ENCODE peak calls at places on chromosomes 12 and 14, in nine cellular contexts. M is heart left ventricle, X is adrenal gland, T is natural killer cell, S is Calu3, P is Peyer's patch, I is nephron progenitor cell, A is omental fat pad, O is AG10803. H is an unnamed sample.

GRCh38 chr12:71725011-71725410 is 29.7 kb upstream of the RAB21 start:
- DNase-seq in T (no peak), S (no peak), X (no peak), A (no peak), O (peak), I (no peak), M (no peak), P (no peak), H (no peak)

GRCh38 chr14:90508536-90509254 is 111.9 kb downstream of the CALM1 start:
- DNase-seq in X (no peak), T (no peak), A (no peak), O (no peak), I (no peak), S (peak), M (no peak), P (no peak), H (peak)

GRCh38 chr12:49294086-49294803 is 702 bp upstream of the PRPH start:
- DNase-seq in S (no peak), X (no peak), I (no peak), A (no peak), M (no peak), P (no peak), O (no peak), T (no peak), H (no peak)

GRCh38 chr14:96863327-96863985 is 66.3 kb downstream of the VRK1 start:
- DNase-seq in T (no peak), P (no peak), O (no peak), M (no peak), I (no peak), S (no peak), X (no peak), A (no peak), H (no peak)

GRCh38 chr14:63938198-63939005 is 85.6 kb downstream of the SYNE2 start:
- DNase-seq in S (peak), O (no peak), X (peak), M (no peak), A (no peak), T (no peak), I (no peak), P (no peak), H (no peak)

GRCh38 chr14:29584992-29585391 is 342.7 kb downstream of the PRKD1 start:
- DNase-seq in O (peak), M (peak), I (peak), T (no peak), A (no peak), S (peak), X (peak), P (no peak), H (no peak)

GRCh38 chr12:73585136-73585535 is 952.5 kb upstream of the ATXN7L3B start:
- DNase-seq in O (no peak), I (no peak), M (no peak), A (no peak), P (no peak), X (no peak), S (no peak), T (no peak), H (no peak)

GRCh38 chr14:30223966-30224365 is 296.3 kb upstream of the PRKD1 start:
- DNase-seq in A (no peak), O (no peak), S (peak), P (no peak), M (no peak), T (no peak), X (peak), I (no peak), H (no peak)

GRCh38 chr12:84397846-84398245 is 514.8 kb downstream of the SLC6A15 start:
- DNase-seq in T (no peak), O (no peak), S (no peak), I (no peak), M (no peak), P (no peak), X (no peak), A (no peak), H (no peak)

GRCh38 chr14:70422538-70422937 is 5.6 kb upstream of the SYNJ2BP start:
- DNase-seq in I (no peak), O (no peak), T (no peak), A (no peak), P (no peak), X (no peak), S (no peak), M (no peak), H (no peak)

GRCh38 chr14:99035268-99035667 is 236.7 kb downstream of the BCL11B start:
- DNase-seq in O (peak), I (no peak), M (peak), A (no peak), T (no peak), P (no peak), S (peak), X (peak), H (no peak)

GRCh38 chr12:76952995-76953394 is 74.2 kb upstream of the CSRP2 start:
- DNase-seq in A (no peak), I (no peak), P (no peak), O (no peak), M (no peak), T (no peak), X (no peak), S (peak), H (no peak)
- TF ChIP-seq CTCF in A (no peak), I (no peak), P (no peak), O (no peak), M (no peak), T (no peak), X (no peak), S (no peak), H (no peak)

GRCh38 chr14:93184391-93185332 is at the start of the genes LYSET and MOAP1:
- DNase-seq in T (peak), M (peak), A (peak), S (peak), O (peak), P (peak), I (peak), X (peak), H (peak)
- TF ChIP-seq CTCF in T (peak), M (no peak), A (no peak), S (peak), O (no peak), P (peak), I (peak), X (peak), H (no peak)

GRCh38 chr14:20836668-20837338 is 34.2 kb upstream of the RNASE1 start:
- DNase-seq in X (no peak), P (no peak), I (no peak), A (no peak), T (no peak), S (peak), O (peak), M (no peak), H (no peak)
- TF ChIP-seq CTCF in X (peak), P (peak), I (peak), A (no peak), T (no peak), S (no peak), O (peak), M (peak), H (peak)

GRCh38 chr12:48197549-48197966 is 5.5 kb downstream of the OR10AD1 start:
- DNase-seq in O (no peak), S (peak), T (no peak), X (peak), P (no peak), A (no peak), M (no peak), I (no peak), H (no peak)
- TF ChIP-seq CTCF in O (peak), S (peak), T (peak), X (peak), P (peak), A (no peak), M (peak), I (no peak), H (peak)

GRCh38 chr12:57485695-57486094 is 2.2 kb upstream of the MARS1 start:
- DNase-seq in O (no peak), I (no peak), S (no peak), M (no peak), T (no peak), P (no peak), A (no peak), X (no peak), H (no peak)
- TF ChIP-seq CTCF in O (no peak), I (no peak), S (no peak), M (no peak), T (no peak), P (no peak), A (no peak), X (no peak), H (no peak)

DNA sequence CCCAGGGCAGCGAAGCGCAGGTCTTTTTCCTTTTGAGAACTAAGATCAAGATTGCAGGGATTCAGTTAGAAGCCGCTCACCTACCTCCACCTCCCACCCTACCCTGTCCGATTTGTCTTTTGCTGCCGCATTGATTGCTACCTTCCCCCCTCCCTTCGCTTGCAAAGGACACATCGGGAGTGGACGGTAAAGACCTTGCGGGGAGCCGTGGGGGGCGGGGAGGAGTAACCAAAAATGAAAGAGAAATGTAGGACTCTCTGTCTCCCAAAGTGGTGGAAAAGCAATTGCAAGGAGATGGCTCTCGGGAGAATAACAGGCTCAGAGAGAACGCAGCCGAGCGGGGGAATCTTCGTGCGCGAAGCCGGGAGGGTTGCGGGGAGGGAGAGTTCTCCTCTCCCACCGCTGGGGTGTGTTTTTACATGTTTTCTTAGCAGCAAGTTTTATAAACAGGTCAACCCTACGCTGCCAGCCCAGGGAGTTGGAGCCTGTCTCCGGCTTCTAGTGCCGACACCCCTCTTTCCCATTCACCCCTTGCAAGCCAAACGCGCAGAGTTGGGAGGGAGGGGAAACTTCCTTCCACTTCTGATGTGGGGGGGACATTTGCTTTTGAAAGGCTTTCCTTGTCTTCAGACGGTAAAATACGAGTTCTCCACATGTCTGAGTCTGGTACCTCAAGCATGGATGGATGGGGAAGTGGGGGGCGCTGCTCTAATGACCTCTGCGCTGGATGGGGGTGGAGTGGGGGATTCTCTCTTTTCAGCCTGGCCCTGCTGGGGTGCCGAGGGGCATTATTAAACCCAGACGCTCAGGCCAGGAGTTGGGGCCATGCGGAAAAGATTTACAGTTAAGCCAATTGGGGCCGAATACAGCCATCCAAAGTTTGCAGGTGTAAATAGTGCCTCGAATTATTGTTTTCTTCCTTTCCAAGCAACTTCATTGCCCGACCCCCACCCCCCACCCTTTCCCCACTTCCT is 8.9 kb upstream of the TBX3 start:
- DNase-seq in T (no peak), M (no peak), P (no peak), I (no peak), S (no peak), X (peak), A (no peak), O (peak), H (no peak)
- TF ChIP-seq CTCF in T (no peak), M (no peak), P (no peak), I (no peak), S (no peak), X (no peak), A (no peak), O (peak), H (no peak)

DNA sequence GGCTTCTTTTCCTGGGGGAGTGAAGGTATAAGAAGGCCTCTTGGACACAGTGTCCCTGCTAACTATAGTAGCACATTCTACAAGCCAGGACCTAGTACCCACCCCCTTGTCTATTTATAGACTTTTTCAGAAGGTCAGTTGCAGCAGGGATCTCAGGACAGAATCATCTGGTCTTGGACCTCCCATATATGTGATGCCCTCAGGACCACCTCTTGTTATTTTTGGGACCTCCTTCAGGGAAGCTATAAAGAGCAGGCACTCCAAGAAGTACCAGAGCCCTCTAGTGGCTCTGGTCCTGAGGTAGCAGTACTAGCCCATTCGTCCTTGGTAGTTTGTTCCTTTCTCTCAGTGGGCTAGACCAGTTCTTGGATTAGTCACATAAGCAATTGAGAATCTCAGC is 4.3 kb downstream of the COQ10A start:
- DNase-seq in T (no peak), O (peak), M (peak), A (no peak), S (no peak), X (no peak), P (no peak), I (no peak), H (no peak)
- TF ChIP-seq CTCF in T (no peak), O (peak), M (peak), A (no peak), S (no peak), X (peak), P (peak), I (peak), H (no peak)

GRCh38 chr12:54217774-54218221 is 29.0 kb upstream of the SMUG1 start:
- DNase-seq in I (peak), A (no peak), S (no peak), M (peak), P (no peak), O (no peak), X (no peak), T (no peak), H (no peak)
- TF ChIP-seq CTCF in I (no peak), A (no peak), S (no peak), M (no peak), P (no peak), O (no peak), X (no peak), T (no peak), H (no peak)

DNA sequence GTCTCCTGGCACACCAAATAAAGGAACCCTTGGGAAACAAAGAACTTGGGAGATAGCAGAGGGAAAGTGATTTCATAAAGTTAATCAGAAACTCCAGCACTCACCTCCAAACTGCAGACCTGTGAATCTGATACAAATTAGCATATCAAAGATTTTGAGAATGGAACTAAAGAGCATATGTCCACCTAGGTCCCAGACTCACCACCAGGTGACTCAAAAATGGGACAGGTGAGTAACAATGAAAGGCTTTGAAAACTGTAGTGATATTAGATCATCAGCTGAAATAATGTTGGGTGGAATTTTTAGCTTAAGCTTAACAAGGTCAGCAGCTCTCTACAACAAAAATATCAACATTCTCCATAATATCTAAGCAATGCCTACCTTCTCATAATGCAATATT is 214.8 kb downstream of the RERGL start:
- DNase-seq in P (no peak), T (no peak), A (no peak), I (no peak), M (no peak), O (no peak), S (no peak), X (no peak), H (no peak)
- TF ChIP-seq CTCF in P (no peak), T (no peak), A (no peak), I (no peak), M (no peak), O (no peak), S (no peak), X (no peak), H (no peak)

H was measured in mesothelial cell of epicardium.